ENCODE peak calls at places on chromosome 2, in four cellular contexts. E is osteoblast, K is foreskin fibroblast, N is HFF-Myc. Y is an unnamed sample.

GRCh38 chr2:160893581-160893980 is 266.6 kb upstream of the TANK start:
- DNase-seq in E (no peak), K (no peak), N (no peak), Y (no peak)

GRCh38 chr2:180307096-180307495 is 300.0 kb upstream of the CWC22 start:
- DNase-seq in E (no peak), K (no peak), N (no peak), Y (no peak)

GRCh38 chr2:235011929-235012631 is 60.3 kb downstream of the SH3BP4 start:
- DNase-seq in E (peak; percentile 72), K (no peak), N (no peak), Y (no peak)

GRCh38 chr2:19021100-19021476 is 337.3 kb downstream of the OSR1 start:
- DNase-seq in E (peak; percentile 95), K (peak; percentile 95), N (peak; percentile 80), Y (peak; percentile 78)

GRCh38 chr2:230871361-230872150 is 6.8 kb downstream of the ITM2C start:
- DNase-seq in E (peak; percentile 50), K (no peak), N (no peak), Y (no peak)

GRCh38 chr2:16973586-16974274 is 308.1 kb upstream of the CYRIA start:
- DNase-seq in E (no peak), K (peak; percentile 55), N (no peak), Y (no peak)

GRCh38 chr2:230895536-230896345 is 29.3 kb downstream of the GPR55 start:
- DNase-seq in E (no peak), K (no peak), N (no peak), Y (no peak)

GRCh38 chr2:9336534-9337354 is 86.6 kb downstream of the ITGB1BP1 start:
- DNase-seq in E (peak; percentile 95), K (peak; percentile 98), N (peak; percentile 95), Y (peak; percentile 58)

GRCh38 chr2:43831438-43832294 is 7.0 kb downstream of the ABCG5 start:
- DNase-seq in E (no peak), K (peak; percentile 9), N (no peak), Y (no peak)

GRCh38 chr2:28163627-28164279 is 228.9 kb upstream of the FOSL2 start:
- DNase-seq in E (no peak), K (peak; percentile 69), N (no peak), Y (no peak)

GRCh38 chr2:108184421-108184820 is 55.3 kb upstream of the SULT1C3 start:
- DNase-seq in E (no peak), K (peak; percentile 1), N (no peak), Y (no peak)

GRCh38 chr2:189954989-189955388 is 107.5 kb downstream of the MSTN start:
- DNase-seq in E (no peak), K (peak; percentile 9), N (no peak), Y (no peak)

GRCh38 chr2:10818986-10819385 is 6.4 kb upstream of the PDIA6 start:
- DNase-seq in E (no peak), K (no peak), N (no peak), Y (no peak)

GRCh38 chr2:206160124-206160806 is 570 bp downstream of the EEF1B2 start:
- DNase-seq in E (peak; percentile 87), K (peak; percentile 69), N (no peak), Y (no peak)

GRCh38 chr2:178008636-178009289 is 63.8 kb downstream of the PDE11A start:
- DNase-seq in E (no peak), K (no peak), N (peak; percentile 27), Y (no peak)

GRCh38 chr2:109497447-109497846 is 116.3 kb downstream of the SEPTIN10 start:
- DNase-seq in E (peak; percentile 91), K (peak; percentile 93), N (peak; percentile 86), Y (peak; percentile 26)

GRCh38 chr2:78035804-78036203 is 513.6 kb upstream of the LRRTM4 start:
- DNase-seq in E (no peak), K (no peak), N (no peak), Y (no peak)

GRCh38 chr2:224518806-224519580 is 66.2 kb downstream of the CUL3 start:
- DNase-seq in E (peak; percentile 87), K (peak; percentile 77), N (no peak), Y (peak; percentile 64)

GRCh38 chr2:33267745-33268144 is 208.7 kb upstream of the RASGRP3 start:
- DNase-seq in E (no peak), K (peak; percentile 78), N (no peak), Y (no peak)

GRCh38 chr2:108858894-108859293 is 72.3 kb downstream of the CCDC138 start:
- DNase-seq in E (no peak), K (peak; percentile 24), N (no peak), Y (no peak)

GRCh38 chr2:170457742-170458141 is 257.4 kb upstream of the SP5 start:
- DNase-seq in E (no peak), K (no peak), N (no peak), Y (no peak)

GRCh38 chr2:170436077-170436943 is 258.4 kb downstream of the MYO3B start:
- DNase-seq in E (no peak), K (no peak), N (no peak), Y (no peak)

GRCh38 chr2:225566798-225567197 is 167.3 kb downstream of the NYAP2 start:
- DNase-seq in E (no peak), K (peak; percentile 4), N (no peak), Y (no peak)

GRCh38 chr2:24258718-24259117 is 83.9 kb downstream of the FAM228A start:
- DNase-seq in E (no peak), K (no peak), N (no peak), Y (no peak)

GRCh38 chr2:132477962-132478361 is 61.4 kb downstream of the GPR39 start:
- DNase-seq in E (no peak), K (peak; percentile 64), N (peak; percentile 42), Y (peak; percentile 60)

GRCh38 chr2:12110074-12110473 is 363.6 kb downstream of the LPIN1 start:
- DNase-seq in E (no peak), K (peak; percentile 54), N (no peak), Y (no peak)

GRCh38 chr2:97348841-97349240 is 235.9 kb downstream of the ANKRD36 start:
- DNase-seq in E (no peak), K (no peak), N (no peak), Y (no peak)

GRCh38 chr2:177239934-177240600 is 24.5 kb downstream of the NFE2L2 start:
- DNase-seq in E (peak; percentile 58), K (peak; percentile 80), N (peak; percentile 58), Y (no peak)

GRCh38 chr2:17818235-17818634 is 2.0 kb downstream of the MSGN1 start:
- DNase-seq in E (no peak), K (no peak), N (no peak), Y (no peak)

GRCh38 chr2:181615086-181615635 is 41.7 kb downstream of the CERKL start:
- DNase-seq in E (no peak), K (no peak), N (no peak), Y (no peak)

GRCh38 chr2:196233033-196233807 is 61.8 kb upstream of the STK17B start:
- DNase-seq in E (peak; percentile 48), K (peak; percentile 85), N (peak; percentile 74), Y (no peak)

GRCh38 chr2:223041527-223042109 is 10.4 kb upstream of the KCNE4 start:
- DNase-seq in E (peak; percentile 92), K (peak; percentile 96), N (peak; percentile 83), Y (peak; percentile 99)

GRCh38 chr2:240013343-240013742 is 11.8 kb downstream of the NDUFA10 start:
- DNase-seq in E (no peak), K (peak; percentile 34), N (no peak), Y (no peak)

GRCh38 chr2:195382186-195382585 is 274.8 kb upstream of the SLC39A10 start:
- DNase-seq in E (peak; percentile 34), K (no peak), N (no peak), Y (no peak)

GRCh38 chr2:61853086-61853847 is 593 bp downstream of the FAM161A start:
- DNase-seq in E (peak; percentile 91), K (peak; percentile 19), N (no peak), Y (no peak)
- TF ChIP-seq CTCF in E (no peak), K (no peak), N (no peak), Y (no peak)

GRCh38 chr2:38528008-38528442 is 74.7 kb downstream of the HNRNPLL start:
- DNase-seq in E (peak; percentile 89), K (peak; percentile 85), N (no peak), Y (no peak)
- H3K4me3 ChIP-seq in E (peak overlapping the region; percentile 77), K (peak overlapping the region; percentile 36), N (peak overlapping the region; percentile 35), Y (peak overlapping the region; percentile 46)

GRCh38 chr2:111667542-111668273 is 216.3 kb downstream of the ANAPC1 start:
- DNase-seq in E (no peak), K (peak; percentile 88), N (no peak), Y (no peak)
- TF ChIP-seq CTCF in E (peak; percentile 73), K (peak; percentile 62), N (peak; percentile 32), Y (peak; percentile 72)

DNA sequence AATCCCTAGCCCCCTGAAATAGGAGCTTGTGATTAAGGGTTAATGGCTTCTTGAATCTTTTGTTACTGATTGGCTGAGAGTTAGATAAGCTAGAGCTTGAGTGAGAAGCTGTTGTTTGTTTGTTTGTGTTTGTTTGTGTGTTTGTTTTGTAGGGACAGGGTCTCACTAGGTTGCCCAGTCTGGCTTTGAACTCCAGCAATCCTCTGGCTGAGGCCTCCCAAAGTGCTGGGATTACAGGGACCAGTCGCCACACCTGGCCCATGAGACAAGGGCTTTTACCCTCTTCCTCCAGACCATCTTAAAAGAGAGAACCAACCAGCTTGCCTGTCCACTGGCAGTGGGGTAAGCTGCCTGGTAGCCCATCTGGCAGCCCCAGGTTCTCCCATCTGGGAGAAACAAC is 58.1 kb downstream of the SH2D6 start:
- DNase-seq in E (no peak), K (no peak), N (no peak), Y (no peak)
- H3K4me3 ChIP-seq in E (no peak overlapping the region), K (no peak overlapping the region), N (no peak overlapping the region), Y (no peak overlapping the region)

DNA sequence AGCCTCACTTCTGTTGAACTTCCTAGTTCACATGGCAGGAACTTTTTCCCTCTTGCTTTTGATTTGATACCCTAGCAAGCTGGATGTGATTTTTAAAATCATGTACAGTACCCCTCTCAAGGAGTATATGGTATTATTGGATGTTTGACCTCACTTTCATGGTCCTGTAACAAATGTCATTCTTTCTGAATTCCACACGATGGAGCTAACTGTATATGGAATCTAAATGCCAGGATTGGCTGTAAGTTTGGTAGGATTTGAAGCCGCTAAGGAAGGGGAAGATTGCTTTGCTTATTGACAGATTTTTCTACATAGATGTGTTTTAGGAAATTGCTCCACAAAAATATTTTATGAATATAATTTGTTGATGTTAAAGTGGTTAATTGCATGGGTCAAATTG is 18.3 kb downstream of the MAIP1 start:
- DNase-seq in E (no peak), K (peak; percentile 76), N (no peak), Y (peak; percentile 14)
- TF ChIP-seq CTCF in E (peak; percentile 63), K (peak; percentile 46), N (peak; percentile 37), Y (peak; percentile 41)

GRCh38 chr2:46269545-46270273 is 27.5 kb upstream of the EPAS1 start:
- DNase-seq in E (no peak), K (peak; percentile 11), N (no peak), Y (no peak)

GRCh38 chr2:46268196-46268595 is 29.0 kb upstream of the EPAS1 start:
- DNase-seq in E (no peak), K (no peak), N (no peak), Y (no peak)

GRCh38 chr2:46267616-46268015 is 29.6 kb upstream of the EPAS1 start:
- DNase-seq in E (no peak), K (peak; percentile 7), N (no peak), Y (no peak)

GRCh38 chr2:46270384-46270783 is 26.8 kb upstream of the EPAS1 start:
- DNase-seq in E (no peak), K (peak; percentile 24), N (no peak), Y (no peak)

DNA sequence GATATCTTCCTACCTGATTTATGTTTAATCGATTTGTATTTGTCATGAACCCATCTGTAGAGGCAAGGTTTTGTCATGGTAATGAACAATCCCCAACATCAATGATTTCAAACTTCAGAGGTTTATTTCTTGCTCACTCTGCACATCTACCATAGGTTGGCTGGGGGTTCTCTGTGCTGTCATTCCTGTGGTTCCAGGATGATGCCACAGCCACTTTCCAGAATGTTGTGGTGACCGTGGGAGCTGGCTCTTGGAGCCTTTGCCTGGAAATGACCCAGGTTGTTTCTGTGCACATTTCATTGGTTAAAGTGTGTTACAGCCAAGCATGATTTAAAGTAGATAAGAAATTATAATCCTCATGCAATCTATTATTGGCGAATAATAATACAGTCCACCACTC is 28.2 kb upstream of the EPAS1 start:
- DNase-seq in E (no peak), K (no peak), N (no peak), Y (no peak)
- H3K4me3 ChIP-seq in E (no peak overlapping the region), K (no peak overlapping the region), N (no peak overlapping the region), Y (no peak overlapping the region)

Y was measured in AG04449.